ENCODE peak calls at places on chromosome 19, in eight cellular contexts. One of them, this sample, is unnamed.

GRCh38 chr19:10044390-10044789 is 31.1 kb downstream of the RDH8 start:
- DNase-seq in NB4: peak
- DNase-seq in psoas muscle: no peak
- DNase-seq in brain microvascular endothelial cell: no peak
- DNase-seq in choroid plexus epithelial cell: no peak
- DNase-seq in GM23338: no peak
- DNase-seq in GM13977: peak
- DNase-seq in B cell: no peak
- DNase-seq in this sample: no peak

GRCh38 chr19:23095406-23095805 is 21.4 kb upstream of the ZNF730 start:
- DNase-seq in GM23338: no peak
- DNase-seq in brain microvascular endothelial cell: no peak
- DNase-seq in B cell: no peak
- DNase-seq in GM13977: no peak
- DNase-seq in choroid plexus epithelial cell: no peak
- DNase-seq in psoas muscle: no peak
- DNase-seq in NB4: no peak
- DNase-seq in this sample: no peak

GRCh38 chr19:4302238-4302630 is at the start of gene TMIGD2:
- DNase-seq in choroid plexus epithelial cell: no peak
- DNase-seq in brain microvascular endothelial cell: no peak
- DNase-seq in GM13977: no peak
- DNase-seq in GM23338: no peak
- DNase-seq in B cell: no peak
- DNase-seq in NB4: no peak
- DNase-seq in psoas muscle: no peak
- DNase-seq in this sample: no peak

GRCh38 chr19:4414144-4414799 is 11.8 kb downstream of the CHAF1A start:
- DNase-seq in psoas muscle: no peak
- DNase-seq in choroid plexus epithelial cell: peak
- DNase-seq in GM23338: no peak
- DNase-seq in brain microvascular endothelial cell: no peak
- DNase-seq in GM13977: no peak
- DNase-seq in NB4: peak
- DNase-seq in B cell: no peak
- DNase-seq in this sample: no peak

GRCh38 chr19:49746206-49746958 is 16.7 kb downstream of the TSKS start:
- DNase-seq in NB4: peak
- DNase-seq in GM23338: peak
- DNase-seq in psoas muscle: peak
- DNase-seq in B cell: peak
- DNase-seq in brain microvascular endothelial cell: no peak
- DNase-seq in GM13977: peak
- DNase-seq in choroid plexus epithelial cell: peak
- DNase-seq in this sample: peak

GRCh38 chr19:23116802-23117571 is at the start of gene ZNF730:
- DNase-seq in psoas muscle: peak
- DNase-seq in B cell: peak
- DNase-seq in NB4: peak
- DNase-seq in GM13977: peak
- DNase-seq in GM23338: peak
- DNase-seq in brain microvascular endothelial cell: peak
- DNase-seq in choroid plexus epithelial cell: peak
- DNase-seq in this sample: peak

GRCh38 chr19:36207605-36208252 is 6.7 kb downstream of the ZNF565 start:
- DNase-seq in brain microvascular endothelial cell: no peak
- DNase-seq in GM23338: no peak
- DNase-seq in NB4: no peak
- DNase-seq in B cell: no peak
- DNase-seq in choroid plexus epithelial cell: no peak
- DNase-seq in GM13977: peak
- DNase-seq in psoas muscle: no peak
- DNase-seq in this sample: peak

GRCh38 chr19:18322318-18322758 is 538 bp downstream of the LSM4 start:
- DNase-seq in brain microvascular endothelial cell: peak
- DNase-seq in choroid plexus epithelial cell: peak
- DNase-seq in psoas muscle: no peak
- DNase-seq in GM23338: peak
- DNase-seq in GM13977: peak
- DNase-seq in B cell: peak
- DNase-seq in NB4: peak
- DNase-seq in this sample: no peak

GRCh38 chr19:49877879-49878743 is 609 bp downstream of the TBC1D17 start:
- DNase-seq in NB4: peak
- DNase-seq in psoas muscle: peak
- DNase-seq in brain microvascular endothelial cell: peak
- DNase-seq in GM13977: peak
- DNase-seq in B cell: peak
- DNase-seq in choroid plexus epithelial cell: peak
- DNase-seq in GM23338: peak
- DNase-seq in this sample: peak

GRCh38 chr19:18225702-18226468 is at the start of gene PDE4C:
- DNase-seq in psoas muscle: peak
- DNase-seq in NB4: no peak
- DNase-seq in brain microvascular endothelial cell: no peak
- DNase-seq in choroid plexus epithelial cell: no peak
- DNase-seq in GM13977: no peak
- DNase-seq in B cell: no peak
- DNase-seq in GM23338: peak
- DNase-seq in this sample: no peak

GRCh38 chr19:54938906-54939305 is 8.4 kb downstream of the NLRP7 start:
- DNase-seq in NB4: no peak
- DNase-seq in B cell: no peak
- DNase-seq in brain microvascular endothelial cell: no peak
- DNase-seq in choroid plexus epithelial cell: no peak
- DNase-seq in psoas muscle: no peak
- DNase-seq in GM23338: no peak
- DNase-seq in GM13977: no peak
- DNase-seq in this sample: no peak

GRCh38 chr19:54299515-54299914 is 13.5 kb downstream of the LILRA5 start:
- DNase-seq in NB4: no peak
- DNase-seq in brain microvascular endothelial cell: no peak
- DNase-seq in psoas muscle: no peak
- DNase-seq in choroid plexus epithelial cell: no peak
- DNase-seq in B cell: no peak
- DNase-seq in GM13977: no peak
- DNase-seq in GM23338: no peak
- DNase-seq in this sample: no peak

GRCh38 chr19:19526581-19527370 is 1.9 kb upstream of the YJEFN3 start:
- DNase-seq in GM23338: no peak
- DNase-seq in psoas muscle: no peak
- DNase-seq in brain microvascular endothelial cell: no peak
- DNase-seq in GM13977: peak
- DNase-seq in B cell: no peak
- DNase-seq in choroid plexus epithelial cell: no peak
- DNase-seq in NB4: peak
- DNase-seq in this sample: peak

GRCh38 chr19:2084993-2085720 is 11.0 kb downstream of the MOB3A start:
- DNase-seq in choroid plexus epithelial cell: peak
- DNase-seq in GM23338: no peak
- DNase-seq in GM13977: peak
- DNase-seq in NB4: peak
- DNase-seq in B cell: peak
- DNase-seq in psoas muscle: peak
- DNase-seq in brain microvascular endothelial cell: no peak
- DNase-seq in this sample: peak

GRCh38 chr19:44772969-44773368 is 4.7 kb upstream of the CBLC start:
- DNase-seq in B cell: no peak
- DNase-seq in NB4: no peak
- DNase-seq in GM23338: no peak
- DNase-seq in choroid plexus epithelial cell: no peak
- DNase-seq in GM13977: no peak
- DNase-seq in brain microvascular endothelial cell: no peak
- DNase-seq in psoas muscle: no peak
- DNase-seq in this sample: no peak

GRCh38 chr19:44776402-44777096 is 1.1 kb upstream of the CBLC start:
- DNase-seq in B cell: no peak
- DNase-seq in GM13977: no peak
- DNase-seq in GM23338: peak
- DNase-seq in NB4: no peak
- DNase-seq in choroid plexus epithelial cell: no peak
- DNase-seq in psoas muscle: no peak
- DNase-seq in brain microvascular endothelial cell: no peak
- DNase-seq in this sample: no peak

GRCh38 chr19:44777715-44778347 is at the start of gene CBLC:
- DNase-seq in B cell: no peak
- DNase-seq in brain microvascular endothelial cell: no peak
- DNase-seq in NB4: no peak
- DNase-seq in GM23338: peak
- DNase-seq in GM13977: no peak
- DNase-seq in choroid plexus epithelial cell: no peak
- DNase-seq in psoas muscle: no peak
- DNase-seq in this sample: peak

GRCh38 chr19:44774614-44775013 is 3.1 kb upstream of the CBLC start:
- DNase-seq in choroid plexus epithelial cell: no peak
- DNase-seq in GM13977: no peak
- DNase-seq in NB4: no peak
- DNase-seq in B cell: no peak
- DNase-seq in GM23338: no peak
- DNase-seq in brain microvascular endothelial cell: no peak
- DNase-seq in psoas muscle: no peak
- DNase-seq in this sample: no peak

DNA sequence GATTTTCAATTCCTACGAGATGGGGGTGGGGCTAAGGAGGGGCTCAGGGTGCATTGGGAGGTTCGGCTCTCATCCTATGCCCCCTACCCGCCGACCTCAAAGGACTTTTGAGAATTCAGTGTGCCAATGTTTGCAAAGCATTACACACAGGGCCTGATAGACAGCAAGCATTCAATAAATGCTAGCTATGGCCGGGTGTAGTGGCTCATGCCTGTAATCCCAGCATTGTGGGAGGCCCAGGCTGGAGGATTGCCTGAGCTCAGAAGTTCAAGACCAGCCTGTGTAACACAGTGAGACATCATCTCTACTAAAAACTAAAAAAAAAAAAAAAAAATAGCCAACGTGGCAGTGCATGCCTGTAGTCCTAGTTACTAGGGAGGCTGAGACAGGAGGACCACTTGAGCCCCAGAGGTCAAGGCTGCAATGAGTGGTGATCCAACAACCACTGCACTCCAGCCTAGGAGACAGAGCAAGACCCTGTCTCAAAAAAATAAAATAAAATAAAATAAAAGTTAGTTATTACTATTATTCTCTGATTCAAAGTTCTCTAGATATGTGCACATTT is 1.9 kb upstream of the CBLC start:
- DNase-seq in brain microvascular endothelial cell: no peak
- DNase-seq in GM23338: no peak
- DNase-seq in GM13977: no peak
- DNase-seq in psoas muscle: no peak
- DNase-seq in B cell: no peak
- DNase-seq in choroid plexus epithelial cell: no peak
- DNase-seq in NB4: no peak
- DNase-seq in this sample: no peak
- TF ChIP-seq CTCF in brain microvascular endothelial cell: no peak
- TF ChIP-seq CTCF in GM23338: no peak
- TF ChIP-seq CTCF in GM13977: no peak
- TF ChIP-seq CTCF in psoas muscle: no peak
- TF ChIP-seq CTCF in B cell: no peak
- TF ChIP-seq CTCF in choroid plexus epithelial cell: no peak
- TF ChIP-seq CTCF in NB4: no peak
- TF ChIP-seq CTCF in this sample: no peak

GRCh38 chr19:15977193-15977592 is 28.4 kb downstream of the OR10H4 start:
- DNase-seq in B cell: no peak
- DNase-seq in NB4: no peak
- DNase-seq in psoas muscle: no peak
- DNase-seq in GM13977: no peak
- DNase-seq in GM23338: no peak
- DNase-seq in brain microvascular endothelial cell: no peak
- DNase-seq in choroid plexus epithelial cell: no peak
- DNase-seq in this sample: no peak

DNA sequence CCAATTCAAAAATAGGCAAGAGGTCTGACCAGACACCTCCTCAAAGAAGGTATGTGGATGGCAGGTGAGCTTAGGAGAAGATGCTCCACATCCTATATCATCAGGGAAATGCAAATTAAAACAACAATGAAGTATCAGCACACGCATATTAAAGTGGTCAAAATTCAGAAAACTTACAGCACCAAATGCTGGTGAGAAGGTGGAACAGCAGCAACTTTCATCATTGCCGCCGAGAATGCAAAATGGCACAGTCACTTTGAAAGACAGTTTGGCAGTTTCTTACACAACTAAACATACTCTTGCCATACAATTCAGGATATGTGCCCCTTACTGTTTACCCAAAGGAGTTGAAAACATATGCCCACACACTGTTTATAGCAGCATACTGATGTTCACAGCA is 22.4 kb downstream of the OR10H4 start:
- DNase-seq in brain microvascular endothelial cell: no peak
- DNase-seq in GM23338: no peak
- DNase-seq in psoas muscle: no peak
- DNase-seq in choroid plexus epithelial cell: no peak
- DNase-seq in GM13977: no peak
- DNase-seq in NB4: peak
- DNase-seq in B cell: no peak
- DNase-seq in this sample: no peak
- TF ChIP-seq CTCF in brain microvascular endothelial cell: peak
- TF ChIP-seq CTCF in GM23338: no peak
- TF ChIP-seq CTCF in psoas muscle: no peak
- TF ChIP-seq CTCF in choroid plexus epithelial cell: no peak
- TF ChIP-seq CTCF in GM13977: peak
- TF ChIP-seq CTCF in NB4: no peak
- TF ChIP-seq CTCF in B cell: no peak
- TF ChIP-seq CTCF in this sample: no peak

DNA sequence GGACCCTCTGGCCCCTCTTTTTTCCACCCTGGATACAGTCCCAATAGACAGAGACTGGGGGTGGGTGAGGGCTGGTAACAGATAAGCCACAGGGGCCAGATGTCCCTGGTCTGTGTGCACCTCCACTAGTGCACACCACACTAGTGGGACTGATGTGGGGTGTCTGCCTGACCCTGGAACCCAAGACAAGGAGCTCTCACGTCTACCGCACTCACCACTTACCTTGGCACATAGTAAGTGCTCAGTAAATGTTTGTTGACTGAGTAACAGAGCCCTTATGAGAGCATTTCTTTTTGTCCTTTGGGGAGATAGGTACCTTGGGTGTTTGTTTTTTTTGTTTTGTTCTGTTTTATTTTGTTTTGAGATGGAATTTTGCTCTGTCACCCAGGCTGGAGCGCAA is 23.1 kb upstream of the ZNF414 start:
- DNase-seq in choroid plexus epithelial cell: no peak
- DNase-seq in GM23338: no peak
- DNase-seq in brain microvascular endothelial cell: no peak
- DNase-seq in B cell: no peak
- DNase-seq in psoas muscle: no peak
- DNase-seq in NB4: no peak
- DNase-seq in GM13977: no peak
- DNase-seq in this sample: no peak
- TF ChIP-seq CTCF in choroid plexus epithelial cell: no peak
- TF ChIP-seq CTCF in GM23338: no peak
- TF ChIP-seq CTCF in brain microvascular endothelial cell: no peak
- TF ChIP-seq CTCF in B cell: no peak
- TF ChIP-seq CTCF in psoas muscle: no peak
- TF ChIP-seq CTCF in NB4: no peak
- TF ChIP-seq CTCF in GM13977: no peak
- TF ChIP-seq CTCF in this sample: no peak

DNA sequence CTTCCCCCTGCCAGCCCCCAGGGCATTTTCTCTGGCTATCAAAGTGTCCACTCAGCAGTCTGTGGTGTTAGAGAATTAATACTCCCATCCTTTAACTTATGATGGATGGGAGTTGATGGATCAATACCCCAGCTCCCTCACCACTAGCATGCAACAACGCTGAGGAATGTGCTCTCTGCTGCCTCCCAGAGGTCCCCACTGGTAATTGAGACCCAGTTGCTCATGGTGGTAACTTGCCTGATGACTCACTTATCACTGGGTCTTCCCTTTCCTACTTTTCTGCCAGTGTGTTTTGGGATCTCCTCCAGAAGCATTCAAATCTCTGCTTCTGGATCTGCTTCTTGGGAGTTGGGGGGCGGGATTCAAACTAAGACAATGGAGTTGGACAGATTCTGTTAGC is 20.3 kb upstream of the CACNA1A start:
- DNase-seq in NB4: peak
- DNase-seq in B cell: no peak
- DNase-seq in psoas muscle: no peak
- DNase-seq in choroid plexus epithelial cell: no peak
- DNase-seq in GM23338: peak
- DNase-seq in GM13977: no peak
- DNase-seq in brain microvascular endothelial cell: no peak
- DNase-seq in this sample: no peak
- TF ChIP-seq CTCF in NB4: peak
- TF ChIP-seq CTCF in B cell: peak
- TF ChIP-seq CTCF in psoas muscle: no peak
- TF ChIP-seq CTCF in choroid plexus epithelial cell: peak
- TF ChIP-seq CTCF in GM23338: peak
- TF ChIP-seq CTCF in GM13977: peak
- TF ChIP-seq CTCF in brain microvascular endothelial cell: peak
- TF ChIP-seq CTCF in this sample: no peak

This sample was measured in GM10248.